ENCODE peak calls at places on chromosomes 16 and 17, in five cellular contexts. Q is hepatocyte; P is stimulated activated CD4-positive, alpha-beta T cell treated with anti-CD3 and anti-CD28 coated beads, Interleukin-15, amount 100 ng/mL, for 1 hour; C is B cell; G is OCI-M1. U is an unnamed sample.

GRCh38 chr16:10577305-10578202 is 2.8 kb downstream of the EMP2 start:
- DNase-seq in Q (no peak), G (no peak), P (no peak), C (no peak), U (no peak)

GRCh38 chr17:32444301-32445074 is at the start of gene PSMD11:
- DNase-seq in Q (peak; percentile 99), P (peak; percentile 98), C (peak; percentile 97), G (peak; percentile 97), U (peak; percentile 99)

GRCh38 chr17:17021194-17021863 is 20.9 kb upstream of the MPRIP start:
- DNase-seq in G (peak; percentile 3), P (no peak), C (no peak), Q (peak; percentile 85), U (no peak)

GRCh38 chr16:68921654-68922053 is 78.3 kb downstream of the TANGO6 start:
- DNase-seq in P (no peak), G (no peak), Q (peak; percentile 85), C (no peak), U (no peak)

GRCh38 chr17:6067060-6067459 is 3.1 kb upstream of the WSCD1 start:
- DNase-seq in G (no peak), P (no peak), C (no peak), Q (no peak), U (peak; percentile 11)

GRCh38 chr17:17084941-17085340 is 42.7 kb downstream of the MPRIP start:
- DNase-seq in Q (no peak), G (no peak), C (no peak), P (no peak), U (no peak)

GRCh38 chr17:79739148-79740062 is 8.7 kb downstream of the ENPP7 start:
- DNase-seq in C (no peak), G (no peak), P (no peak), Q (no peak), U (peak; percentile 44)

GRCh38 chr17:69506489-69506888 is 92.0 kb downstream of the MAP2K6 start:
- DNase-seq in C (no peak), P (no peak), G (peak; percentile 19), Q (no peak), U (peak; percentile 23)

GRCh38 chr17:48730240-48730550 is 1.6 kb upstream of the HOXB13 start:
- DNase-seq in G (no peak), Q (no peak), P (no peak), C (no peak), U (no peak)

GRCh38 chr17:79007504-79008381 is 1.8 kb downstream of the CANT1 start:
- DNase-seq in G (no peak), C (no peak), P (no peak), Q (peak; percentile 3), U (no peak)

GRCh38 chr16:74892574-74893461 is 92.1 kb downstream of the WDR59 start:
- DNase-seq in Q (no peak), P (no peak), C (no peak), G (no peak), U (no peak)

GRCh38 chr17:41792835-41793748 is 6.6 kb upstream of the JUP start:
- DNase-seq in G (peak; percentile 71), C (no peak), P (no peak), Q (peak; percentile 92), U (peak; percentile 59)

GRCh38 chr16:3909791-3910583 is 29.5 kb upstream of the CREBBP start:
- DNase-seq in G (no peak), Q (no peak), P (no peak), C (no peak), U (no peak)

GRCh38 chr17:60230358-60230757 is 80.6 kb downstream of the CA4 start:
- DNase-seq in C (no peak), G (no peak), P (no peak), Q (no peak), U (no peak)

GRCh38 chr17:60231691-60232090 is 81.9 kb downstream of the CA4 start:
- DNase-seq in P (no peak), Q (no peak), C (no peak), G (peak; percentile 27), U (no peak)

GRCh38 chr17:36590082-36590481 is 1.6 kb upstream of the DHRS11 start:
- DNase-seq in P (no peak), Q (no peak), C (no peak), G (peak; percentile 97), U (peak; percentile 92)

GRCh38 chr17:19746517-19746916 is 1.6 kb downstream of the ALDH3A1 start:
- DNase-seq in C (no peak), Q (no peak), P (no peak), G (no peak), U (no peak)

GRCh38 chr16:12330977-12331376 is 354.4 kb downstream of the SNX29 start:
- DNase-seq in P (no peak), G (no peak), C (no peak), Q (no peak), U (no peak)

GRCh38 chr16:7333326-7333725 is 681 bp downstream of the RBFOX1 start:
- DNase-seq in Q (no peak), G (no peak), C (no peak), P (no peak), U (no peak)

GRCh38 chr16:52741386-52741785 is 194.4 kb upstream of the TOX3 start:
- DNase-seq in C (no peak), P (no peak), Q (no peak), G (no peak), U (no peak)

GRCh38 chr17:4940625-4941021 is 555 bp downstream of the RNF167 start:
- DNase-seq in P (no peak), G (no peak), Q (no peak), C (no peak), U (peak; percentile 59)

GRCh38 chr17:31388770-31389672 is 2.5 kb upstream of the RAB11FIP4 start:
- DNase-seq in G (peak; percentile 39), P (peak; percentile 37), Q (peak; percentile 30), C (peak; percentile 80), U (peak; percentile 50)

GRCh38 chr17:57201481-57201880 is 54.8 kb upstream of the MSI2 start:
- DNase-seq in G (no peak), P (no peak), Q (no peak), C (no peak), U (no peak)

GRCh38 chr16:69924777-69925191 is 26.4 kb upstream of the CLEC18A start:
- DNase-seq in P (no peak), C (peak; percentile 25), Q (peak; percentile 51), G (no peak), U (no peak)

GRCh38 chr17:19736071-19736470 is 12.0 kb downstream of the ALDH3A1 start:
- DNase-seq in P (no peak), C (no peak), Q (no peak), G (no peak), U (no peak)

GRCh38 chr17:35404360-35404759 is 27.9 kb downstream of the SLFN12 start:
- DNase-seq in Q (peak; percentile 16), C (no peak), G (peak; percentile 83), P (no peak), U (no peak)

GRCh38 chr17:49090885-49091594 is 41.5 kb upstream of the B4GALNT2 start:
- DNase-seq in Q (peak; percentile 33), P (no peak), G (no peak), C (no peak), U (no peak)

GRCh38 chr16:50804290-50804907 is 62.5 kb downstream of the CYLD start:
- DNase-seq in P (no peak), G (no peak), C (no peak), Q (no peak), U (no peak)

GRCh38 chr16:14098081-14098480 is 27.0 kb downstream of the MRTFB start:
- DNase-seq in Q (no peak), P (no peak), C (no peak), G (no peak), U (no peak)

GRCh38 chr16:47973552-47973951 is 182.2 kb downstream of the ABCC12 start:
- DNase-seq in C (no peak), Q (no peak), G (no peak), P (no peak), U (no peak)

GRCh38 chr17:299546-299945 is 53.1 kb downstream of the RPH3AL start:
- DNase-seq in C (no peak), Q (no peak), P (no peak), G (no peak), U (no peak)

GRCh38 chr17:28549274-28550132 is 2.9 kb downstream of the UNC119 start:
- DNase-seq in G (peak; percentile 27), P (no peak), C (peak; percentile 87), Q (no peak), U (peak; percentile 69)

GRCh38 chr17:9321862-9322261 is 253.8 kb downstream of the STX8 start:
- DNase-seq in G (no peak), P (no peak), C (no peak), Q (no peak), U (no peak)